ENCODE peak calls at places on chromosomes 4 and X, in six cellular contexts. R is NCI-H1417, G is iPS-NIHi11, B is right atrium auricular region, K is mucosa of gallbladder, N is right lobe of liver. S is an unnamed sample.

GRCh38 chr4:102604222-102604940 is 103.2 kb downstream of the NFKB1 start:
- DNase-seq in B (no peak), K (no peak), N (no peak), R (no peak), G (no peak), S (no peak)

GRCh38 chr4:121728066-121728465 is 31.3 kb upstream of the ANXA5 start:
- DNase-seq in G (no peak), R (no peak), N (no peak), K (no peak), B (no peak), S (no peak)

GRCh38 chr4:183411291-183411861 is 33.1 kb upstream of the CDKN2AIP start:
- DNase-seq in K (no peak), B (no peak), N (no peak), R (no peak), G (no peak), S (no peak)

GRCh38 chrX:119636419-119636818 is 30.2 kb upstream of the NKRF start:
- DNase-seq in G (no peak), K (no peak), R (no peak), B (no peak), N (no peak), S (no peak)

GRCh38 chr4:76197001-76197743 is 16.5 kb downstream of the SCARB2 start:
- DNase-seq in G (no peak), K (no peak), B (no peak), N (no peak), R (no peak), S (no peak)

GRCh38 chrX:94831364-94831763 is 1157.4 kb downstream of the FAM133A start:
- DNase-seq in R (no peak), N (no peak), B (no peak), K (no peak), G (no peak), S (peak; percentile 61)

GRCh38 chr4:117479673-117480072 is 394.3 kb upstream of the TRAM1L1 start:
- DNase-seq in K (no peak), G (no peak), R (no peak), N (no peak), B (no peak), S (no peak)

GRCh38 chr4:169215656-169216055 is 55.1 kb downstream of the SH3RF1 start:
- DNase-seq in R (no peak), G (no peak), K (no peak), N (no peak), B (no peak), S (no peak)

GRCh38 chr4:153418581-153418980 is 47.6 kb upstream of the TMEM131L start:
- DNase-seq in N (no peak), K (no peak), R (no peak), G (no peak), B (no peak), S (no peak)

GRCh38 chr4:73836373-73837269 is at the start of gene CXCL6:
- DNase-seq in N (peak; percentile 54), K (no peak), B (no peak), R (peak; percentile 52), G (peak; percentile 68), S (no peak)

GRCh38 chrX:50799531-50799961 is 14.4 kb downstream of the SHROOM4 start:
- DNase-seq in B (peak; percentile 68), N (no peak), G (no peak), K (no peak), R (no peak), S (no peak)

GRCh38 chrX:110322603-110323002 is 4.7 kb upstream of the AMMECR1 start:
- DNase-seq in K (no peak), B (no peak), G (no peak), R (peak; percentile 25), N (no peak), S (no peak)

GRCh38 chr4:82715731-82716617 is 82.6 kb downstream of the SCD5 start:
- DNase-seq in N (no peak), K (peak; percentile 19), R (no peak), G (no peak), B (no peak), S (no peak)

GRCh38 chrX:130109429-130110378 is 593 bp downstream of the ELF4 start:
- DNase-seq in K (no peak), B (no peak), R (peak; percentile 72), G (no peak), N (no peak), S (no peak)

GRCh38 chr4:103372002-103372558 is 173.9 kb upstream of the CENPE start:
- DNase-seq in R (no peak), G (no peak), N (no peak), B (no peak), K (no peak), S (no peak)

GRCh38 chr4:130559268-130559667 is 1463.3 kb downstream of the C4orf33 start:
- DNase-seq in G (no peak), N (no peak), B (no peak), R (no peak), K (no peak), S (no peak)

GRCh38 chr4:90572996-90573395 is 445.8 kb downstream of the CCSER1 start:
- DNase-seq in R (no peak), B (no peak), G (no peak), K (no peak), N (no peak), S (no peak)

GRCh38 chrX:57918750-57919436 is 8.6 kb upstream of the ZXDA start:
- DNase-seq in R (peak; percentile 19), N (no peak), G (no peak), K (no peak), B (no peak), S (peak; percentile 15)